ENCODE peak calls at places on chromosomes 7 and 10, in eight cellular contexts. W is BE2C; T is dorsolateral prefrontal cortex; M is activated T-cell treated with anti-CD3 and anti-CD28 coated beads, Interleukin-2, amount 50 U/mL, for 1 hour; O is neural crest cell; J is fibroblast of the aortic adventitia; P is HEK293T; F is lower lobe of right lung. C is an unnamed sample.

GRCh38 chr10:61313460-61313859 is 139.7 kb downstream of the TMEM26 start:
- DNase-seq in W (no peak), P (no peak), O (no peak), M (no peak), F (no peak), J (peak; percentile 75), T (no peak), C (no peak)

GRCh38 chr10:84590794-84591193 is 262.4 kb downstream of the CCSER2 start:
- DNase-seq in T (no peak), O (no peak), P (no peak), M (no peak), J (no peak), W (no peak), F (no peak), C (no peak)

GRCh38 chr10:44706745-44707144 is 204.4 kb upstream of the TMEM72 start:
- DNase-seq in W (no peak), T (no peak), F (no peak), M (no peak), O (no peak), J (peak; percentile 97), P (no peak), C (no peak)

GRCh38 chr7:102890292-102890970 is 22.4 kb upstream of the LRRC17 start:
- DNase-seq in T (peak; percentile 15), W (no peak), J (peak; percentile 90), M (no peak), O (no peak), F (no peak), P (no peak), C (no peak)

GRCh38 chr7:131532570-131533091 is 23.8 kb downstream of the PODXL start:
- DNase-seq in P (no peak), M (no peak), W (no peak), J (no peak), F (no peak), T (no peak), O (no peak), C (no peak)

GRCh38 chr7:41942468-41943097 is 239.7 kb upstream of the INHBA start:
- DNase-seq in O (no peak), W (no peak), M (no peak), F (no peak), P (no peak), T (no peak), J (peak; percentile 13), C (no peak)

GRCh38 chr7:105989686-105990085 is 26.6 kb downstream of the CDHR3 start:
- DNase-seq in W (no peak), M (no peak), F (no peak), J (no peak), T (no peak), O (no peak), P (no peak), C (no peak)

GRCh38 chr7:42493436-42494198 is 256.6 kb upstream of the GLI3 start:
- DNase-seq in J (peak; percentile 92), P (peak; percentile 60), F (peak; percentile 67), O (peak; percentile 35), W (no peak), T (peak; percentile 66), M (no peak), C (peak; percentile 71)

GRCh38 chr10:65903620-65904019 is 1022.2 kb upstream of the LRRTM3 start:
- DNase-seq in O (no peak), W (no peak), J (no peak), F (no peak), P (no peak), M (no peak), T (no peak), C (no peak)

GRCh38 chr7:141785711-141786552 is 4.1 kb upstream of the TAS2R5 start:
- DNase-seq in T (peak; percentile 44), P (peak; percentile 67), M (no peak), F (no peak), W (peak; percentile 18), J (peak; percentile 62), O (no peak), C (no peak)

GRCh38 chr10:71083457-71083975 is 128.9 kb upstream of the UNC5B start:
- DNase-seq in T (no peak), O (no peak), J (no peak), F (no peak), M (no peak), W (no peak), P (no peak), C (peak; percentile 19)

GRCh38 chr10:103241262-103242011 is 4.2 kb upstream of the RPEL1 start:
- DNase-seq in P (no peak), T (peak; percentile 30), F (peak; percentile 73), J (peak; percentile 46), O (no peak), W (peak; percentile 13), M (no peak), C (peak; percentile 57)

GRCh38 chr10:104274762-104275721 is 6.1 kb downstream of the GSTO2 start:
- DNase-seq in T (no peak), W (peak; percentile 55), M (peak; percentile 66), O (peak; percentile 34), F (peak; percentile 76), J (peak; percentile 33), P (peak; percentile 83), C (peak; percentile 69)

GRCh38 chr10:121722665-121723064 is 124.4 kb upstream of the FGFR2 start:
- DNase-seq in O (no peak), J (no peak), P (no peak), F (no peak), T (no peak), M (no peak), W (no peak), C (no peak)

GRCh38 chr7:131357282-131357880 is 29.7 kb downstream of the MKLN1 start:
- DNase-seq in M (no peak), J (no peak), T (no peak), O (no peak), F (no peak), W (no peak), P (no peak), C (no peak)

GRCh38 chr10:121615401-121615800 is 17.2 kb upstream of the FGFR2 start:
- DNase-seq in F (no peak), T (no peak), W (no peak), P (no peak), M (no peak), J (no peak), O (no peak), C (no peak)

GRCh38 chr7:84216477-84216876 is 21.9 kb upstream of the SEMA3A start:
- DNase-seq in F (no peak), W (no peak), J (peak; percentile 12), O (no peak), T (no peak), M (no peak), P (no peak), C (no peak)

GRCh38 chr10:103667390-103667789 is 173.9 kb downstream of the NEURL1 start:
- DNase-seq in W (peak; percentile 23), F (no peak), P (no peak), M (no peak), O (no peak), J (peak; percentile 60), T (no peak), C (no peak)

GRCh38 chr7:130926021-130926691 is 192.1 kb upstream of the KLF14 start:
- DNase-seq in T (no peak), F (no peak), O (no peak), W (no peak), M (no peak), P (no peak), J (no peak), C (no peak)

GRCh38 chr7:106313966-106314365 is 29.2 kb upstream of the NAMPT start:
- DNase-seq in P (no peak), M (no peak), W (no peak), F (no peak), T (no peak), J (no peak), O (no peak), C (no peak)

GRCh38 chr10:105585215-105585614 is 944.1 kb downstream of the SORCS3 start:
- DNase-seq in O (no peak), M (no peak), P (no peak), J (no peak), T (no peak), F (no peak), W (no peak), C (no peak)

GRCh38 chr10:63413429-63413828 is 52.3 kb downstream of the JMJD1C start:
- DNase-seq in T (no peak), M (no peak), P (no peak), W (no peak), J (no peak), O (no peak), F (no peak), C (no peak)

GRCh38 chr10:78393094-78393493 is 359.4 kb downstream of the RPS24 start:
- DNase-seq in P (no peak), F (no peak), T (no peak), M (no peak), O (no peak), W (no peak), J (no peak), C (no peak)

GRCh38 chr7:30795161-30795943 is 24.1 kb downstream of the MINDY4 start:
- DNase-seq in M (no peak), O (no peak), J (no peak), F (no peak), W (no peak), P (no peak), T (no peak), C (no peak)

GRCh38 chr7:128740996-128741395 is 1.8 kb downstream of the CALU start:
- DNase-seq in F (no peak), T (no peak), M (no peak), P (no peak), W (no peak), O (no peak), J (peak; percentile 66), C (no peak)